ENCODE peak calls at places on chromosomes 16 and 17, in seven cellular contexts. N is putamen; I is fibroblast of the aortic adventitia; F is NCI-H510A treated with DMSO at 0.1 percent for 48 hours; J is activated CD4-positive, alpha-beta T cell treated with anti-CD3 and anti-CD28 coated beads for 24 hours; B is heart right ventricle; S is T follicular helper cell. V is an unnamed sample.

GRCh38 chr16:84730406-84731106 is 30.8 kb downstream of the USP10 start:
- DNase-seq in F (peak; percentile 77), J (no peak), N (no peak), I (peak; percentile 97), B (peak; percentile 57), S (peak; percentile 13), V (peak; percentile 94)

GRCh38 chr17:64694207-64694606 is 32.1 kb upstream of the SMURF2 start:
- DNase-seq in B (peak; percentile 81), J (no peak), N (no peak), F (no peak), S (no peak), I (peak; percentile 64), V (peak; percentile 67)

GRCh38 chr16:29819506-29819905 is 756 bp upstream of the MVP start:
- DNase-seq in B (no peak), J (no peak), I (no peak), S (no peak), F (no peak), N (no peak), V (no peak)

GRCh38 chr17:55383771-55384679 is 37.6 kb downstream of the MMD start:
- DNase-seq in N (no peak), I (peak; percentile 26), F (no peak), S (no peak), J (no peak), B (no peak), V (no peak)

GRCh38 chr17:75898065-75898464 is 1.3 kb upstream of the TRIM65 start:
- DNase-seq in B (no peak), S (no peak), I (no peak), N (no peak), J (no peak), F (no peak), V (no peak)

GRCh38 chr17:47736501-47737211 is 3.6 kb downstream of the TBX21 start:
- DNase-seq in J (no peak), B (no peak), I (no peak), N (no peak), S (no peak), F (no peak), V (no peak)

GRCh38 chr17:41773190-41773588 is 13.3 kb downstream of the JUP start:
- DNase-seq in F (peak; percentile 87), J (no peak), I (peak; percentile 64), N (no peak), B (peak; percentile 73), S (no peak), V (peak; percentile 78)

GRCh38 chr17:27572665-27573064 is 58.3 kb upstream of the LGALS9 start:
- DNase-seq in F (no peak), B (no peak), J (peak; percentile 53), I (peak; percentile 29), N (no peak), S (no peak), V (peak; percentile 29)

GRCh38 chr16:58102665-58103427 is 26.3 kb downstream of the CFAP20 start:
- DNase-seq in I (no peak), S (no peak), B (peak; percentile 60), F (no peak), J (no peak), N (no peak), V (no peak)

GRCh38 chr17:65062168-65062915 is 5.8 kb upstream of the GNA13 start:
- DNase-seq in F (no peak), S (no peak), J (no peak), B (no peak), I (peak; percentile 33), N (no peak), V (no peak)

GRCh38 chr16:51155901-51156810 is 5.1 kb upstream of the SALL1 start:
- DNase-seq in F (no peak), S (no peak), I (peak; percentile 62), J (no peak), N (no peak), B (no peak), V (no peak)

GRCh38 chr17:39276113-39276512 is 50.4 kb upstream of the STAC2 start:
- DNase-seq in B (no peak), I (no peak), N (no peak), F (no peak), J (no peak), S (no peak), V (no peak)

GRCh38 chr17:27241346-27241946 is 52.5 kb upstream of the WSB1 start:
- DNase-seq in I (peak; percentile 72), N (no peak), F (no peak), J (no peak), B (no peak), S (no peak), V (no peak)

GRCh38 chr16:82643136-82643535 is 16.4 kb downstream of the CDH13 start:
- DNase-seq in J (no peak), B (no peak), I (no peak), S (no peak), F (peak; percentile 29), N (no peak), V (no peak)

GRCh38 chr16:21250072-21250923 is 16.8 kb downstream of the ANKS4B start:
- DNase-seq in B (no peak), J (no peak), I (no peak), S (no peak), N (no peak), F (no peak), V (no peak)

GRCh38 chr16:4882633-4883285 is 35.5 kb downstream of the UBN1 start:
- DNase-seq in B (peak; percentile 57), S (no peak), J (no peak), F (peak; percentile 18), I (no peak), N (no peak), V (peak; percentile 54)

GRCh38 chr16:23869052-23869451 is 33.3 kb downstream of the PRKCB start:
- DNase-seq in I (no peak), F (no peak), S (no peak), B (no peak), J (no peak), N (no peak), V (no peak)

GRCh38 chr17:29116652-29117439 is 63.4 kb downstream of the MYO18A start:
- DNase-seq in F (peak; percentile 54), J (peak; percentile 80), I (peak; percentile 64), N (no peak), S (peak; percentile 65), B (peak; percentile 70), V (peak; percentile 74)

GRCh38 chr17:77349976-77350830 is 209.4 kb downstream of the SEC14L1 start:
- DNase-seq in J (no peak), B (peak; percentile 65), S (no peak), I (peak; percentile 77), N (no peak), F (no peak), V (peak; percentile 80)

GRCh38 chr17:50176559-50177471 is 11.0 kb downstream of the SGCA start:
- DNase-seq in B (no peak), F (no peak), S (no peak), N (no peak), I (peak; percentile 22), J (no peak), V (peak; percentile 34)

V was measured in foreskin fibroblast.